ENCODE peak calls at places on chromosome 4, in seven cellular contexts. S, X, Z, H, V, N and L are unnamed samples.

GRCh38 chr4:166658585-166658984 is 575.7 kb downstream of the SPOCK3 start:
- DNase-seq in Z (no peak), X (no peak), H (no peak), N (no peak), S (no peak), V (no peak), L (peak)

GRCh38 chr4:174521800-174522182 is 497 bp downstream of the HPGD start:
- DNase-seq in Z (no peak), X (peak), N (no peak), S (no peak), H (peak), V (peak), L (no peak)

GRCh38 chr4:184114431-184114830 is 103.2 kb downstream of the ENPP6 start:
- DNase-seq in X (no peak), V (peak), Z (peak), S (no peak), H (no peak), N (peak), L (no peak)

GRCh38 chr4:149574973-149575372 is 240.7 kb downstream of the IQCM start:
- DNase-seq in Z (no peak), H (no peak), N (no peak), X (no peak), S (no peak), V (no peak), L (peak)

GRCh38 chr4:138669479-138670165 is 346.0 kb upstream of the NOCT start:
- DNase-seq in S (no peak), N (no peak), X (no peak), H (no peak), Z (no peak), V (peak), L (no peak)

GRCh38 chr4:56086073-56086521 is 137.4 kb downstream of the CEP135 start:
- DNase-seq in H (peak), X (no peak), N (no peak), V (no peak), Z (no peak), S (no peak), L (no peak)

GRCh38 chr4:139872274-139872673 is 206.7 kb downstream of the MGST2 start:
- DNase-seq in X (no peak), S (no peak), N (no peak), H (peak), V (peak), Z (no peak), L (no peak)

GRCh38 chr4:121192500-121192899 is 28.4 kb upstream of the TNIP3 start:
- DNase-seq in H (peak), S (no peak), V (peak), N (peak), X (peak), Z (no peak), L (peak)

GRCh38 chr4:119659576-119659975 is 31.0 kb upstream of the PDE5A start:
- DNase-seq in H (peak), S (no peak), V (peak), N (no peak), Z (no peak), X (no peak), L (no peak)

GRCh38 chr4:82801910-82802521 is 3.4 kb upstream of the SCD5 start:
- DNase-seq in S (no peak), N (no peak), V (peak), H (peak), Z (no peak), X (no peak), L (no peak)

GRCh38 chr4:92483341-92483740 is 179.6 kb downstream of the GRID2 start:
- DNase-seq in N (no peak), Z (no peak), V (no peak), X (no peak), S (no peak), H (no peak), L (no peak)

GRCh38 chr4:73603854-73604584 is 16.2 kb downstream of the RASSF6 start:
- DNase-seq in X (no peak), Z (no peak), H (no peak), V (no peak), S (no peak), N (no peak), L (no peak)

GRCh38 chr4:88002786-88003185 is 4.6 kb upstream of the PKD2 start:
- DNase-seq in S (no peak), Z (no peak), V (peak), N (no peak), H (peak), X (no peak), L (no peak)

GRCh38 chr4:71081192-71081591 is 87.7 kb downstream of the DCK start:
- DNase-seq in V (no peak), H (no peak), X (no peak), S (no peak), N (no peak), Z (no peak), L (no peak)

GRCh38 chr4:174136013-174136412 is 147.5 kb downstream of the FBXO8 start:
- DNase-seq in X (no peak), S (no peak), N (no peak), Z (no peak), H (peak), V (peak), L (no peak)